ENCODE peak calls at places on chromosomes 7 and 10, in six cellular contexts. One of them, this sample, is unnamed.

GRCh38 chr7:136807598-136807997 is 60.9 kb upstream of the CHRM2 start:
- DNase-seq in mammary epithelial cell: no peak
- DNase-seq in HFF-Myc: no peak
- DNase-seq in hepatocyte: no peak
- DNase-seq in epithelial cell of esophagus: no peak
- DNase-seq in effector memory CD4-positive, alpha-beta T cell: no peak
- DNase-seq in this sample: peak

GRCh38 chr10:113222207-113222606 is 272.2 kb downstream of the TCF7L2 start:
- DNase-seq in mammary epithelial cell: no peak
- DNase-seq in HFF-Myc: no peak
- DNase-seq in hepatocyte: no peak
- DNase-seq in epithelial cell of esophagus: no peak
- DNase-seq in effector memory CD4-positive, alpha-beta T cell: no peak
- DNase-seq in this sample: no peak

GRCh38 chr7:44310221-44310848 is 15.1 kb downstream of the CAMK2B start:
- DNase-seq in mammary epithelial cell: no peak
- DNase-seq in HFF-Myc: no peak
- DNase-seq in hepatocyte: no peak
- DNase-seq in epithelial cell of esophagus: no peak
- DNase-seq in effector memory CD4-positive, alpha-beta T cell: no peak
- DNase-seq in this sample: no peak

GRCh38 chr7:70006411-70006920 is 408.2 kb downstream of the AUTS2 start:
- DNase-seq in mammary epithelial cell: no peak
- DNase-seq in HFF-Myc: no peak
- DNase-seq in hepatocyte: peak
- DNase-seq in epithelial cell of esophagus: no peak
- DNase-seq in effector memory CD4-positive, alpha-beta T cell: no peak
- DNase-seq in this sample: no peak

GRCh38 chr10:110664483-110665420 is 20.6 kb downstream of the RBM20 start:
- DNase-seq in mammary epithelial cell: peak
- DNase-seq in HFF-Myc: peak
- DNase-seq in hepatocyte: peak
- DNase-seq in epithelial cell of esophagus: peak
- DNase-seq in effector memory CD4-positive, alpha-beta T cell: no peak
- DNase-seq in this sample: no peak

GRCh38 chr7:81162234-81162633 is 243.4 kb upstream of the SEMA3C start:
- DNase-seq in mammary epithelial cell: no peak
- DNase-seq in HFF-Myc: no peak
- DNase-seq in hepatocyte: no peak
- DNase-seq in epithelial cell of esophagus: no peak
- DNase-seq in effector memory CD4-positive, alpha-beta T cell: no peak
- DNase-seq in this sample: no peak

GRCh38 chr7:129773328-129773731 is 161.8 kb downstream of the NRF1 start:
- DNase-seq in mammary epithelial cell: no peak
- DNase-seq in HFF-Myc: no peak
- DNase-seq in hepatocyte: no peak
- DNase-seq in epithelial cell of esophagus: no peak
- DNase-seq in effector memory CD4-positive, alpha-beta T cell: no peak
- DNase-seq in this sample: peak

GRCh38 chr10:69498711-69499471 is 47.6 kb downstream of the TSPAN15 start:
- DNase-seq in mammary epithelial cell: no peak
- DNase-seq in HFF-Myc: no peak
- DNase-seq in hepatocyte: no peak
- DNase-seq in epithelial cell of esophagus: no peak
- DNase-seq in effector memory CD4-positive, alpha-beta T cell: no peak
- DNase-seq in this sample: no peak

GRCh38 chr7:39294022-39294421 is 272.2 kb upstream of the YAE1 start:
- DNase-seq in mammary epithelial cell: no peak
- DNase-seq in HFF-Myc: no peak
- DNase-seq in hepatocyte: no peak
- DNase-seq in epithelial cell of esophagus: no peak
- DNase-seq in effector memory CD4-positive, alpha-beta T cell: no peak
- DNase-seq in this sample: no peak

GRCh38 chr7:130274983-130275649 is 8.5 kb downstream of the CPA2 start:
- DNase-seq in mammary epithelial cell: no peak
- DNase-seq in HFF-Myc: no peak
- DNase-seq in hepatocyte: no peak
- DNase-seq in epithelial cell of esophagus: no peak
- DNase-seq in effector memory CD4-positive, alpha-beta T cell: no peak
- DNase-seq in this sample: no peak

GRCh38 chr10:1057106-1057657 is 997 bp downstream of the WDR37 start:
- DNase-seq in mammary epithelial cell: no peak
- DNase-seq in HFF-Myc: no peak
- DNase-seq in hepatocyte: no peak
- DNase-seq in epithelial cell of esophagus: peak
- DNase-seq in effector memory CD4-positive, alpha-beta T cell: no peak
- DNase-seq in this sample: no peak

GRCh38 chr10:71684356-71685173 is 35.0 kb downstream of the C10orf105 start:
- DNase-seq in mammary epithelial cell: no peak
- DNase-seq in HFF-Myc: no peak
- DNase-seq in hepatocyte: no peak
- DNase-seq in epithelial cell of esophagus: no peak
- DNase-seq in effector memory CD4-positive, alpha-beta T cell: no peak
- DNase-seq in this sample: no peak

GRCh38 chr7:99645590-99645989 is 28.8 kb downstream of the ZSCAN25 start:
- DNase-seq in mammary epithelial cell: no peak
- DNase-seq in HFF-Myc: no peak
- DNase-seq in hepatocyte: no peak
- DNase-seq in epithelial cell of esophagus: no peak
- DNase-seq in effector memory CD4-positive, alpha-beta T cell: no peak
- DNase-seq in this sample: no peak

GRCh38 chr7:39187130-39187529 is 209.4 kb downstream of the POU6F2 start:
- DNase-seq in mammary epithelial cell: no peak
- DNase-seq in HFF-Myc: no peak
- DNase-seq in hepatocyte: no peak
- DNase-seq in epithelial cell of esophagus: no peak
- DNase-seq in effector memory CD4-positive, alpha-beta T cell: no peak
- DNase-seq in this sample: no peak

GRCh38 chr10:61733358-61733940 is 70.7 kb downstream of the CABCOCO1 start:
- DNase-seq in mammary epithelial cell: peak
- DNase-seq in HFF-Myc: no peak
- DNase-seq in hepatocyte: peak
- DNase-seq in epithelial cell of esophagus: peak
- DNase-seq in effector memory CD4-positive, alpha-beta T cell: no peak
- DNase-seq in this sample: peak

GRCh38 chr10:28984431-28984830 is 304.4 kb upstream of the LYZL1 start:
- DNase-seq in mammary epithelial cell: peak
- DNase-seq in HFF-Myc: peak
- DNase-seq in hepatocyte: peak
- DNase-seq in epithelial cell of esophagus: peak
- DNase-seq in effector memory CD4-positive, alpha-beta T cell: no peak
- DNase-seq in this sample: no peak

GRCh38 chr10:92867235-92867634 is 18.9 kb downstream of the EXOC6 start:
- DNase-seq in mammary epithelial cell: no peak
- DNase-seq in HFF-Myc: no peak
- DNase-seq in hepatocyte: no peak
- DNase-seq in epithelial cell of esophagus: no peak
- DNase-seq in effector memory CD4-positive, alpha-beta T cell: no peak
- DNase-seq in this sample: no peak

GRCh38 chr10:87656431-87657072 is 3.1 kb upstream of the PAPSS2 start:
- DNase-seq in mammary epithelial cell: no peak
- DNase-seq in HFF-Myc: no peak
- DNase-seq in hepatocyte: peak
- DNase-seq in epithelial cell of esophagus: peak
- DNase-seq in effector memory CD4-positive, alpha-beta T cell: no peak
- DNase-seq in this sample: peak

DNA sequence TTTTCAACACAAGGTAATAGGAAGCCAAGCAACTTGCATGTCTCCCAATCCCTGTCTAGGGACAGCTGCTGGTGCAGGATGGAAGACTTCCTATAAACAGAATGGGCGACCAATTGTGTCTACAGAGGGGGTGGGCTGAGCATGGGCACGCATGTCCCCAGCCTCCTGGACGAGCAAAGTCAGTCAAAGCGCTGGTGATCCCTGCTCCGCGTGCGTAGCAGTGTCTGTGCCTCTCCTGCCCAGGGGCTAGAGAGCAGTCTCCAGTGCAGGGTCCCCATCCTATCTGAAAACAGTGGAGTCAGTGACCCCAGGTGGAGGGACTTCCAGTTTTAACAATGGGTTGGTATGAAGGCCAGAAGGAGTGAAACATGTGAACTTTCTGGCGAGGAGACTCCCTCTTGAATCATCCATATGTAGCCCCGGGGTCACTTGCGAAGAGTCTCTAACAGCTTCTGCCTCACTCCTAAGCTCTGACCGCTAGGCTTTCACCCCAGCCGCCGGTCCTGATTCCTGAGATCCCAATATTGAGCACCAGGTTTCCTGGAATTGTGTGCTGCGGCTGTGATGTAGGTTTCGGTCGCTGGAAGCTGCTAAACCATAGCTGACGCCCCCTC is 723 bp upstream of the CASP2 start:
- DNase-seq in mammary epithelial cell: no peak
- DNase-seq in HFF-Myc: no peak
- DNase-seq in hepatocyte: no peak
- DNase-seq in epithelial cell of esophagus: no peak
- DNase-seq in effector memory CD4-positive, alpha-beta T cell: no peak
- DNase-seq in this sample: no peak
- H3K4me3 ChIP-seq in mammary epithelial cell: no peak
- H3K4me3 ChIP-seq in HFF-Myc: no peak
- H3K4me3 ChIP-seq in hepatocyte: no peak
- H3K4me3 ChIP-seq in epithelial cell of esophagus: peak
- H3K4me3 ChIP-seq in effector memory CD4-positive, alpha-beta T cell: peak
- H3K4me3 ChIP-seq in this sample: no peak

GRCh38 chr7:30552330-30552729 is 42.3 kb upstream of the GARS1 start:
- DNase-seq in mammary epithelial cell: no peak
- DNase-seq in HFF-Myc: no peak
- DNase-seq in hepatocyte: no peak
- DNase-seq in epithelial cell of esophagus: no peak
- DNase-seq in effector memory CD4-positive, alpha-beta T cell: no peak
- DNase-seq in this sample: no peak
- H3K4me3 ChIP-seq in mammary epithelial cell: no peak
- H3K4me3 ChIP-seq in HFF-Myc: no peak
- H3K4me3 ChIP-seq in hepatocyte: no peak
- H3K4me3 ChIP-seq in epithelial cell of esophagus: no peak
- H3K4me3 ChIP-seq in effector memory CD4-positive, alpha-beta T cell: no peak
- H3K4me3 ChIP-seq in this sample: no peak

DNA sequence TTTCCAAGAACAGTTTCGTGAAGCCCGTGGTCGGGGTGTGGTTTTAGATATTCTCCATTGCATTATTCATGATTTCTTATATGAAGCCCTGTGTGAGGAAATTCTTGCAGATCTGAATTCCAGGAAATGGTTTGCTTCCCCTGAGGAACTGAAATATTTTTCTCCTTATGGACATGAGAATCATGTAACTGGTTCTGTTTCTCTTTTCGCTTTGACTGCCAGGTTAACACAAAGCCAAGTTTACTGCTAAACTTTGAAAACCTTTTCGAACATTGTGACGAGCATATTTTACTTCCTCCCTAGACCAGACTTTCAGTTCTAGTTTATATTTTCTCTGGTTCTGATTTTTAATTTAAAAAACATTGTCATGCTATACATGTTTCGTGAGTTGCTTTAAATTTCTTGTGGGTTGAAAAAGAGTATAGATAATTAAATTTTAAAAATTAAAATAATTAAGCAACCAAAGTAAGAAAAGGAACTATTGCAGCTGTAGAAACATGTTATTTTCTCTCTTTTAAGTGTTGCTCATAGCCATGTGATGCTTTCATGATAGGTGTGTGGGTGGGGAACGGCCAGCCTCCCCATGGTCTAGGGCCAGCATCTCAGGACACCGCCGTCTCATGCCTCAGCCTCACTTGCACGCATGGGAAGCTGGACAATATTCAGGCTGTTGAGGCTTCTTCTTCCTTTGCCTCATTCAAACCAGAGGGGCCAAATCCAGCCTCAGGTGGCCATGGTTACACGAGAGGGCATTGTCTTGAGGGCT is 97.1 kb downstream of the CREB5 start:
- DNase-seq in mammary epithelial cell: peak
- DNase-seq in HFF-Myc: no peak
- DNase-seq in hepatocyte: no peak
- DNase-seq in epithelial cell of esophagus: no peak
- DNase-seq in effector memory CD4-positive, alpha-beta T cell: no peak
- DNase-seq in this sample: no peak
- H3K4me3 ChIP-seq in mammary epithelial cell: no peak
- H3K4me3 ChIP-seq in HFF-Myc: no peak
- H3K4me3 ChIP-seq in hepatocyte: no peak
- H3K4me3 ChIP-seq in epithelial cell of esophagus: no peak
- H3K4me3 ChIP-seq in effector memory CD4-positive, alpha-beta T cell: no peak
- H3K4me3 ChIP-seq in this sample: no peak

DNA sequence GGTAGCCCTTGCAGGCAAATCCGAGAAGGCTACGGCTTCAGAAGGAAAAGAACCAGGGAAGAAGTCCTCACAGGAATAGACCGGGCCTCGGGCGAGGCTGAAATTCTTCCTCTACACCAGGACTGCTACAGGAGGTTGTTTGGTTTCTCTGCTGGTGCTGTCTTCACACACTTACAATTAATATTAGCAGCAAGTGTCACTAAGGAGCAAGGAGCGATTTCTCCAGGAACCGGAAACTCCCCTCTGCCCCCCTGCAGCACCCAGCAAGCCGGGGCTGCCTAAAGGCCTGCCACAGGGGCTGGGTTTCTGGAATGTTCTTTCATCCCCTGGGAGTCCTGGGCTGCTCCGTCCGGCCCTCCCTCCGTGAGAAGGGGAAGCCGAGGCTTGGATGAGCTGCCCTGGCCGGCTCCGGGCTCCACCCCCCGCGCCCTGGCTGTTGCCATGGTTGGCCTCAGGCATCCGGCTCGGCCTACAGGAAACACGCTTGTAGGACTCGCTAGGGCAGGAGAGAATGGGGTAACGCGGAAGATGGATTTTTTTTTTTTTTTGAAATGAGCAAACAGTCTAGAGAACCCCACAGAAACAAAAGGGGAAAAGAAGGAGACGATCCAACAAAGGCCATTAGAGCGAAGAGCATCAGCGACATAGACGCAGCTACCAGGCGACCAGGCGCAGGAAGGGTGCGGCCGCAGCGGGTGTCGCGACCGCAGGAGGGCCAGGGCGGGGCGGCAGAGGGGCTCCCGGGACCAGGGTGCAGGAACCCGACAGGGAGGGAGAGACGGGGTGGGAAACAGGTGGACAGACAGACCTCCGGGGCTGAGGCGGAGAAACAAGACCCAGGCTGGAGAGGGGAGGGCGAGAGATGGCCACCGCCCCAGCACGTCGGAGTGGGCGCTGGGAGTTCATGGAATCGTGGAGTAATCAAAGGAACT is 33.0 kb downstream of the EN2 start:
- DNase-seq in mammary epithelial cell: no peak
- DNase-seq in HFF-Myc: no peak
- DNase-seq in hepatocyte: no peak
- DNase-seq in epithelial cell of esophagus: no peak
- DNase-seq in effector memory CD4-positive, alpha-beta T cell: no peak
- DNase-seq in this sample: peak
- H3K4me3 ChIP-seq in mammary epithelial cell: no peak
- H3K4me3 ChIP-seq in HFF-Myc: no peak
- H3K4me3 ChIP-seq in hepatocyte: no peak
- H3K4me3 ChIP-seq in epithelial cell of esophagus: no peak
- H3K4me3 ChIP-seq in effector memory CD4-positive, alpha-beta T cell: peak
- H3K4me3 ChIP-seq in this sample: peak